ENCODE peak calls at places on chromosome 3, in five cellular contexts. T is AG08395; S is fibroblast of pulmonary artery; M is GM19239; D is effector CD4-positive, alpha-beta T cell. R is an unnamed sample.

GRCh38 chr3:52839268-52839575 is 4.4 kb upstream of the MUSTN1 start:
- DNase-seq in T (no peak), S (no peak), M (no peak), D (no peak), R (no peak)

GRCh38 chr3:186932281-186933181 is 2.2 kb downstream of the ST6GAL1 start:
- DNase-seq in T (no peak), S (peak), M (no peak), D (no peak), R (no peak)

GRCh38 chr3:142724682-142725351 is 983 bp downstream of the TRPC1 start:
- DNase-seq in T (peak), S (peak), M (peak), D (peak), R (peak)

GRCh38 chr3:27978440-27978839 is 256.3 kb upstream of the EOMES start:
- DNase-seq in T (peak), S (no peak), M (no peak), D (no peak), R (peak)

GRCh38 chr3:113404637-113405036 is 36.7 kb downstream of the CFAP44 start:
- DNase-seq in T (no peak), S (peak), M (no peak), D (no peak), R (no peak)

GRCh38 chr3:9862391-9863235 is 17.4 kb downstream of the CIDEC start:
- DNase-seq in T (peak), S (peak), M (peak), D (no peak), R (peak)

GRCh38 chr3:10524799-10525301 is 19.5 kb upstream of the ATP2B2 start:
- DNase-seq in T (no peak), S (no peak), M (no peak), D (no peak), R (no peak)

GRCh38 chr3:147945968-147946519 is 536.9 kb downstream of the ZIC1 start:
- DNase-seq in T (peak), S (peak), M (peak), D (no peak), R (peak)

GRCh38 chr3:124793054-124793740 is 62.9 kb downstream of the UMPS start:
- DNase-seq in T (peak), S (no peak), M (no peak), D (no peak), R (peak)

GRCh38 chr3:54433846-54434245 is 311.5 kb downstream of the CACNA2D3 start:
- DNase-seq in T (no peak), S (no peak), M (no peak), D (no peak), R (no peak)

GRCh38 chr3:104629038-104629437 is 737.7 kb upstream of the ALCAM start:
- DNase-seq in T (peak), S (peak), M (no peak), D (no peak), R (peak)

GRCh38 chr3:52190294-52190841 is 7.6 kb upstream of the ALAS1 start:
- DNase-seq in T (peak), S (peak), M (no peak), D (no peak), R (peak)

GRCh38 chr3:169948559-169949371 is 17.8 kb upstream of the SEC62 start:
- DNase-seq in T (no peak), S (no peak), M (no peak), D (no peak), R (no peak)

GRCh38 chr3:8635625-8636024 is 9.0 kb downstream of the SSUH2 start:
- DNase-seq in T (no peak), S (no peak), M (no peak), D (no peak), R (no peak)

GRCh38 chr3:160678447-160678846 is 1.5 kb downstream of the ARL14 start:
- DNase-seq in T (no peak), S (peak), M (no peak), D (no peak), R (no peak)

GRCh38 chr3:171165499-171165921 is 139.0 kb upstream of the SLC2A2 start:
- DNase-seq in T (no peak), S (no peak), M (no peak), D (no peak), R (no peak)

GRCh38 chr3:58150800-58151199 is 60.0 kb downstream of the DNASE1L3 start:
- DNase-seq in T (peak), S (no peak), M (no peak), D (no peak), R (peak)

GRCh38 chr3:196739671-196740475 is at the start of gene PAK2:
- DNase-seq in T (peak), S (peak), M (peak), D (peak), R (peak)

GRCh38 chr3:123064914-123065313 is 1.9 kb upstream of the PDIA5 start:
- DNase-seq in T (no peak), S (no peak), M (no peak), D (no peak), R (no peak)

GRCh38 chr3:102400142-102400541 is 34.7 kb upstream of the ZPLD1 start:
- DNase-seq in T (no peak), S (no peak), M (no peak), D (no peak), R (peak)

GRCh38 chr3:56883828-56884227 is 82.1 kb upstream of the ARHGEF3 start:
- DNase-seq in T (no peak), S (no peak), M (no peak), D (no peak), R (no peak)

GRCh38 chr3:15060029-15060428 is 5.1 kb downstream of the MRPS25 start:
- DNase-seq in T (no peak), S (no peak), M (no peak), D (no peak), R (no peak)

GRCh38 chr3:24367681-24368264 is 126.9 kb downstream of the THRB start:
- DNase-seq in T (no peak), S (no peak), M (no peak), D (no peak), R (no peak)

GRCh38 chr3:62607287-62608029 is 234.1 kb upstream of the FEZF2 start:
- DNase-seq in T (peak), S (peak), M (no peak), D (no peak), R (peak)

GRCh38 chr3:113065336-113065735 is 74.6 kb downstream of the GTPBP8 start:
- DNase-seq in T (no peak), S (no peak), M (no peak), D (no peak), R (peak)

GRCh38 chr3:123328851-123329635 is 119.8 kb downstream of the ADCY5 start:
- DNase-seq in T (peak), S (peak), M (peak), D (peak), R (peak)

GRCh38 chr3:12990781-12991480 is 82.3 kb downstream of the IQSEC1 start:
- DNase-seq in T (peak), S (peak), M (no peak), D (no peak), R (peak)

GRCh38 chr3:46707601-46708011 is 6.4 kb downstream of the TMIE start:
- DNase-seq in T (no peak), S (no peak), M (no peak), D (no peak), R (no peak)

GRCh38 chr3:126522363-126522788 is 1.6 kb upstream of the CHST13 start:
- DNase-seq in T (peak), S (peak), M (peak), D (peak), R (peak)

GRCh38 chr3:78919021-78919755 is 848.6 kb downstream of the ROBO1 start:
- DNase-seq in T (peak), S (peak), M (no peak), D (no peak), R (peak)

GRCh38 chr3:102235679-102236078 is 199.1 kb upstream of the ZPLD1 start:
- DNase-seq in T (peak), S (peak), M (no peak), D (no peak), R (no peak)

GRCh38 chr3:130963444-130963843 is 63.2 kb downstream of the ASTE1 start:
- DNase-seq in T (no peak), S (peak), M (no peak), D (no peak), R (no peak)

GRCh38 chr3:134074001-134074789 is 44.5 kb upstream of the SLCO2A1 start:
- DNase-seq in T (no peak), S (no peak), M (no peak), D (no peak), R (no peak)

GRCh38 chr3:151644005-151644685 is 89.6 kb upstream of the AADACL2 start:
- DNase-seq in T (no peak), S (no peak), M (no peak), D (no peak), R (peak)

GRCh38 chr3:24521306-24522154 is 26.9 kb upstream of the THRB start:
- DNase-seq in T (peak), S (no peak), M (no peak), D (no peak), R (peak)

GRCh38 chr3:146166450-146167222 is 5.7 kb upstream of the PLOD2 start:
- DNase-seq in T (peak), S (peak), M (no peak), D (no peak), R (peak)

GRCh38 chr3:150238995-150239612 is 169.0 kb upstream of the TSC22D2 start:
- DNase-seq in T (no peak), S (no peak), M (no peak), D (no peak), R (no peak)

GRCh38 chr3:189688296-189688695 is 57.1 kb downstream of the TP63 start:
- DNase-seq in T (no peak), S (no peak), M (no peak), D (no peak), R (no peak)

GRCh38 chr3:148158210-148158609 is 539.5 kb upstream of the AGTR1 start:
- DNase-seq in T (peak), S (peak), M (no peak), D (no peak), R (peak)

R was measured in AG10803.